ENCODE peak calls at places on chromosome 12, in eight cellular contexts. Y is uterus, I is HCT116, W is Peyer's patch, V is upper lobe of right lung, M is pancreas, U is MM.1S, C is left ventricle myocardium inferior. Z is an unnamed sample. For H3K4me1, the result is how much of the 10 kb centered on the place peaks cover.

GRCh38 chr12:39587247-39587646 is 32.4 kb downstream of the ABCD2 start:
- DNase-seq in C (no peak), I (peak), W (no peak), M (no peak), V (no peak), Y (no peak), U (peak), Z (no peak)

GRCh38 chr12:78887008-78887407 is 22.4 kb downstream of the SYT1 start:
- DNase-seq in M (no peak), U (no peak), I (peak), W (no peak), C (no peak), Y (no peak), V (no peak), Z (no peak)

GRCh38 chr12:20798561-20798960 is 11.9 kb upstream of the SLCO1B3 start:
- DNase-seq in C (no peak), M (no peak), Y (no peak), W (no peak), I (peak), V (no peak), U (peak), Z (no peak)

GRCh38 chr12:88334271-88334670 is 192.2 kb downstream of the TMTC3 start:
- DNase-seq in Y (peak), V (no peak), U (peak), C (no peak), I (no peak), W (no peak), M (peak), Z (no peak)

GRCh38 chr12:116629451-116629850 is 70.3 kb downstream of the MAP1LC3B2 start:
- DNase-seq in V (no peak), Y (no peak), U (no peak), C (no peak), W (no peak), I (no peak), M (no peak), Z (no peak)

GRCh38 chr12:51358496-51358895 is 12.0 kb upstream of the CELA1 start:
- DNase-seq in W (no peak), I (no peak), U (no peak), V (no peak), Y (no peak), C (no peak), M (no peak), Z (no peak)

GRCh38 chr12:106108187-106108816 is 30.5 kb downstream of the NUAK1 start:
- DNase-seq in M (no peak), W (no peak), Y (no peak), U (no peak), C (no peak), I (no peak), V (no peak), Z (no peak)

GRCh38 chr12:79006306-79006705 is 141.7 kb downstream of the SYT1 start:
- DNase-seq in M (no peak), Y (no peak), I (peak), C (no peak), V (no peak), U (peak), W (no peak), Z (no peak)

GRCh38 chr12:123987022-123987421 is 14.0 kb downstream of the ZNF664 start:
- DNase-seq in C (no peak), M (no peak), V (no peak), W (no peak), U (no peak), Y (no peak), I (no peak), Z (no peak)

GRCh38 chr12:109820921-109821381 is 12.2 kb downstream of the TRPV4 start:
- DNase-seq in I (no peak), C (no peak), M (no peak), W (no peak), Y (no peak), V (no peak), U (no peak), Z (peak)

GRCh38 chr12:19431407-19432308 is 7.6 kb upstream of the AEBP2 start:
- DNase-seq in Y (no peak), I (no peak), V (no peak), W (no peak), U (no peak), C (no peak), M (no peak), Z (no peak)

GRCh38 chr12:88562846-88563582 is 17.3 kb downstream of the KITLG start:
- DNase-seq in V (no peak), C (no peak), Y (no peak), W (no peak), I (no peak), U (no peak), M (no peak), Z (no peak)

GRCh38 chr12:88247241-88247643 is 105.1 kb downstream of the TMTC3 start:
- DNase-seq in W (no peak), C (no peak), M (no peak), I (peak), U (no peak), V (no peak), Y (no peak), Z (no peak)

GRCh38 chr12:132388379-132389015 is 59.1 kb upstream of the GALNT9 start:
- DNase-seq in U (no peak), W (peak), I (no peak), C (no peak), V (no peak), Y (no peak), M (no peak), Z (no peak)

GRCh38 chr12:107641154-107641553 is 44.4 kb upstream of the PWP1 start:
- DNase-seq in I (no peak), V (no peak), M (no peak), C (no peak), U (no peak), W (no peak), Y (no peak), Z (no peak)

GRCh38 chr12:95859947-95860850 is 1.4 kb downstream of the SNRPF start:
- DNase-seq in U (no peak), C (no peak), W (no peak), M (no peak), Y (no peak), V (no peak), I (no peak), Z (no peak)

GRCh38 chr12:55142896-55143870 is 17.0 kb downstream of the OR9K2 start:
- DNase-seq in I (peak), V (no peak), U (peak), M (peak), W (no peak), Y (no peak), C (no peak), Z (no peak)

GRCh38 chr12:76153616-76154015 is 69.1 kb upstream of the NAP1L1 start:
- DNase-seq in I (no peak), V (no peak), M (no peak), U (no peak), W (no peak), Y (no peak), C (no peak), Z (no peak)

GRCh38 chr12:107760207-107760816 is 625 bp downstream of the PRDM4 start:
- DNase-seq in Y (peak), C (no peak), M (peak), V (peak), I (no peak), W (no peak), U (peak), Z (no peak)

GRCh38 chr12:113896194-113896593 is 69.9 kb downstream of the RBM19 start:
- DNase-seq in M (no peak), V (no peak), W (no peak), U (no peak), Y (no peak), I (no peak), C (no peak), Z (no peak)

GRCh38 chr12:20549115-20549719 is 145.9 kb upstream of the SLCO1C1 start:
- DNase-seq in I (peak), W (no peak), U (peak), V (no peak), M (no peak), C (no peak), Y (peak), Z (no peak)

GRCh38 chr12:57094194-57095160 is 5.6 kb downstream of the NAB2 start:
- DNase-seq in W (no peak), M (no peak), V (no peak), C (no peak), U (no peak), I (no peak), Y (no peak), Z (no peak)

GRCh38 chr12:115485967-115486366 is 791.5 kb downstream of the MED13L start:
- DNase-seq in U (no peak), Y (no peak), C (no peak), M (no peak), I (no peak), V (no peak), W (no peak), Z (no peak)

GRCh38 chr12:57739387-57739786 is 845 bp upstream of the AGAP2 start:
- DNase-seq in Y (no peak), V (no peak), M (no peak), C (no peak), W (no peak), U (no peak), I (no peak), Z (no peak)

GRCh38 chr12:124520258-124520657 is 47.2 kb downstream of the NCOR2 start:
- DNase-seq in I (no peak), V (peak), U (no peak), M (peak), Y (no peak), C (peak), W (no peak), Z (peak)

GRCh38 chr12:120234643-120235368 is 30.7 kb downstream of the PXN start:
- DNase-seq in I (peak), W (peak), C (peak), U (no peak), Y (peak), M (peak), V (peak), Z (peak)

GRCh38 chr12:51482808-51483532 is 58.3 kb downstream of the SLC4A8 start:
- DNase-seq in V (no peak), W (no peak), Y (no peak), U (peak), M (no peak), I (no peak), C (no peak), Z (no peak)

GRCh38 chr12:119791453-119791852 is 85.7 kb downstream of the CIT start:
- DNase-seq in V (no peak), U (no peak), C (no peak), I (no peak), W (no peak), Y (no peak), M (no peak), Z (no peak)

GRCh38 chr12:5498081-5498480 is 66.2 kb downstream of the NTF3 start:
- DNase-seq in M (no peak), C (no peak), Y (no peak), U (no peak), V (no peak), I (no peak), W (no peak), Z (no peak)

GRCh38 chr12:124315316-124315924 is 20.5 kb downstream of the RFLNA start:
- DNase-seq in U (no peak), Y (no peak), V (no peak), I (no peak), W (no peak), M (no peak), C (no peak), Z (no peak)

GRCh38 chr12:1612196-1612595 is 16.8 kb upstream of the WNT5B start:
- DNase-seq in W (no peak), M (no peak), Y (no peak), U (no peak), I (no peak), C (no peak), V (no peak), Z (no peak)
- H3K4me3 ChIP-seq in W (no peak), M (no peak), Y (no peak), U (no peak), I (no peak), C (no peak), V (no peak), Z (no peak)

DNA sequence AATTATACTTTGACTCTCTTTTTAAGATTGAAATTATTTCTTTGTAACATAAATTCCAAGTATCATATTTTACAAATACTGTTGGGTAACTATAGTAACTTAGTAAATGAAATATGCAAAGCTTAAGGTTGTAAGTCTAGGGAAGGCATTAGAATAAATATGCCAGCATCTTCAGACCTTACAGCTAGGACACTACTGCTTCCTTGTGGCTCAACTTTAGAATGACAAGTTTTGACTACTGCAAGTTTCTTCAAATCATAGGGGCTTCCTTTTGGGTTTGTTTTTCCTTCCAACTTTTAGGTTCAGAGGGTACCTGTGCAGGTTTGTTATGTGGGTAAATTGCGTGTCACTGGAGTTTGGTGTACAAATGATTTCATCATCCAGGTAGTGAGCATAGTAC is 17.7 kb upstream of the ANP32D start:
- DNase-seq in W (no peak), C (no peak), Y (no peak), M (no peak), V (no peak), U (peak), I (peak), Z (no peak)
- TF ChIP-seq CTCF in W (peak), C (peak), Y (peak), M (no peak), V (peak), U (peak), I (peak), Z (no peak)

DNA sequence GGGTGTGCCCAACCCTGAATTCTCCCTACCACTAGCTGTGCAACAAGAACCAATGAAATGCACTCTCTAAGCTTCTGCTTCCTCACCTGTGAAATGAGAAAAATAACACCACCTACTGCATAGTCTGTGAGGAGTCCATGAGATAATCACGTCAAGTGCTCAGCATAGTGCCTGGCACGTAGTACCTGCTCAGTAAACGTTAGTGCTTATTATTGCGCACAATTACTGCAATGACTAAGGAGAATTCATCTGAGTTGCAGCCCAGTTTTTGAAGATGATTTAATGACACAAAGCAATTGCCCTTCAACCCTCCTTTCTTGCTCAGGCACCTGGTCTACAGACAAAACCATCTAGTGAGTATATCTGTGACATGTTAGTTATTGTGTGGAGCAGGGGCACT is 8.8 kb downstream of the VDR start:
- DNase-seq in I (no peak), C (no peak), M (no peak), U (peak), W (no peak), Y (no peak), V (no peak), Z (no peak)
- H3K4me1 ChIP-seq in I (under half), C (under half), M (under half), U (half or more), W (half or more), Y (under half), V (under half), Z (under half)

GRCh38 chr12:6763380-6763779 is 2.8 kb upstream of the PTMS start:
- DNase-seq in M (no peak), I (no peak), C (no peak), V (no peak), Y (no peak), U (no peak), W (no peak), Z (no peak)
- H3K4me3 ChIP-seq in M (no peak), I (no peak), C (peak), V (peak), Y (peak), U (no peak), W (no peak), Z (no peak)

Z was measured in breast epithelium.